ENCODE peak calls at places on chromosomes 4 and X, in six cellular contexts. I, O, G, P, D and H are unnamed samples.

GRCh38 chr4:8250167-8250566 is 19.4 kb upstream of the HTRA3 start:
- DNase-seq in I (no peak), O (no peak), G (no peak), P (no peak), D (no peak), H (no peak)

GRCh38 chrX:10172867-10173266 is 16.1 kb downstream of the CLCN4 start:
- DNase-seq in I (no peak), O (no peak), G (peak; percentile 51), P (no peak), D (no peak), H (peak; percentile 7)

GRCh38 chrX:129750971-129751370 is 12.2 kb downstream of the XPNPEP2 start:
- DNase-seq in I (no peak), O (no peak), G (no peak), P (no peak), D (no peak), H (no peak)

GRCh38 chrX:105527759-105528158 is 294.6 kb upstream of the NRK start:
- DNase-seq in I (no peak), O (no peak), G (no peak), P (no peak), D (no peak), H (no peak)

GRCh38 chrX:45888518-45888917 is 656.7 kb downstream of the ZNF674 start:
- DNase-seq in I (no peak), O (no peak), G (no peak), P (no peak), D (no peak), H (no peak)

GRCh38 chr4:96407651-96408342 is 567.9 kb downstream of the PDHA2 start:
- DNase-seq in I (no peak), O (no peak), G (no peak), P (peak; percentile 8), D (no peak), H (no peak)

GRCh38 chr4:138301536-138301935 is 59.4 kb upstream of the SLC7A11 start:
- DNase-seq in I (no peak), O (no peak), G (no peak), P (no peak), D (no peak), H (no peak)

GRCh38 chr4:52853351-52853750 is 8.8 kb upstream of the RASL11B start:
- DNase-seq in I (no peak), O (no peak), G (no peak), P (no peak), D (no peak), H (peak; percentile 70)

GRCh38 chrX:46433892-46434291 is 111.3 kb downstream of the ZNF674 start:
- DNase-seq in I (no peak), O (no peak), G (no peak), P (no peak), D (no peak), H (peak; percentile 44)

GRCh38 chr4:142840516-142841123 is 5.5 kb downstream of the INPP4B start:
- DNase-seq in I (no peak), O (peak; percentile 51), G (peak; percentile 43), P (peak; percentile 79), D (peak; percentile 43), H (peak; percentile 75)

GRCh38 chr4:168619266-168619631 is 122.4 kb downstream of the PALLD start:
- DNase-seq in I (peak; percentile 34), O (no peak), G (no peak), P (peak; percentile 34), D (no peak), H (no peak)

GRCh38 chrX:64642482-64642881 is 247.2 kb upstream of the MTMR8 start:
- DNase-seq in I (no peak), O (peak; percentile 12), G (peak; percentile 42), P (no peak), D (peak; percentile 38), H (peak; percentile 0)

GRCh38 chrX:71111141-71111843 is at the start of gene IL2RG:
- DNase-seq in I (no peak), O (no peak), G (no peak), P (peak; percentile 7), D (peak; percentile 85), H (no peak)

GRCh38 chr4:110245567-110245966 is 47.2 kb upstream of the ELOVL6 start:
- DNase-seq in I (peak; percentile 1), O (no peak), G (no peak), P (peak; percentile 60), D (no peak), H (peak; percentile 71)

GRCh38 chrX:10939384-10939783 is 171.7 kb upstream of the HCCS start:
- DNase-seq in I (no peak), O (no peak), G (no peak), P (peak; percentile 77), D (no peak), H (no peak)

GRCh38 chr4:89197920-89198319 is 86.6 kb downstream of the TIGD2 start:
- DNase-seq in I (no peak), O (peak; percentile 83), G (no peak), P (no peak), D (no peak), H (no peak)

GRCh38 chr4:167100120-167100519 is 134.2 kb downstream of the SPOCK3 start:
- DNase-seq in I (no peak), O (peak; percentile 26), G (peak; percentile 3), P (peak; percentile 73), D (peak; percentile 74), H (peak; percentile 17)

GRCh38 chrX:65598559-65599147 is 64.1 kb upstream of the LAS1L start:
- DNase-seq in I (no peak), O (no peak), G (no peak), P (no peak), D (no peak), H (no peak)

GRCh38 chrX:92247076-92247475 is 467.9 kb downstream of the PCDH11X start:
- DNase-seq in I (no peak), O (no peak), G (no peak), P (peak; percentile 62), D (no peak), H (peak; percentile 3)

GRCh38 chr4:16732741-16733140 is 165.7 kb downstream of the LDB2 start:
- DNase-seq in I (no peak), O (no peak), G (peak; percentile 24), P (no peak), D (no peak), H (no peak)

GRCh38 chr4:139593091-139593564 is 37.1 kb upstream of the SETD7 start:
- DNase-seq in I (no peak), O (no peak), G (peak; percentile 36), P (no peak), D (no peak), H (peak; percentile 71)

GRCh38 chrX:38985375-38985774 is 184.1 kb downstream of the MID1IP1 start:
- DNase-seq in I (no peak), O (no peak), G (peak; percentile 61), P (peak; percentile 58), D (peak; percentile 38), H (peak; percentile 41)

GRCh38 chrX:134183665-134184064 is 53.3 kb upstream of the CCDC160 start:
- DNase-seq in I (no peak), O (peak; percentile 8), G (no peak), P (no peak), D (no peak), H (no peak)

GRCh38 chr4:73456177-73457022 is 20.4 kb downstream of the AFP start:
- DNase-seq in I (no peak), O (no peak), G (no peak), P (no peak), D (no peak), H (no peak)

GRCh38 chr4:25448379-25449109 is 71.5 kb downstream of the ANAPC4 start:
- DNase-seq in I (peak; percentile 6), O (peak; percentile 13), G (peak; percentile 40), P (no peak), D (no peak), H (peak; percentile 71)

GRCh38 chr4:38371391-38371851 is 292.6 kb upstream of the KLF3 start:
- DNase-seq in I (no peak), O (no peak), G (no peak), P (peak; percentile 36), D (no peak), H (peak; percentile 79)

GRCh38 chrX:151177141-151178027 is 1.0 kb downstream of the GPR50 start:
- DNase-seq in I (no peak), O (peak; percentile 63), G (peak; percentile 61), P (no peak), D (no peak), H (no peak)

GRCh38 chrX:40471965-40472648 is 108.7 kb upstream of the ATP6AP2 start:
- DNase-seq in I (no peak), O (peak; percentile 48), G (peak; percentile 55), P (peak; percentile 29), D (peak; percentile 63), H (peak; percentile 47)

GRCh38 chr4:139814285-139815015 is 148.8 kb downstream of the MGST2 start:
- DNase-seq in I (no peak), O (no peak), G (no peak), P (no peak), D (no peak), H (peak; percentile 59)

GRCh38 chr4:41432219-41432618 is 105.7 kb upstream of the LIMCH1 start:
- DNase-seq in I (no peak), O (no peak), G (peak; percentile 41), P (no peak), D (no peak), H (no peak)

GRCh38 chr4:41428205-41428940 is 109.6 kb upstream of the LIMCH1 start:
- DNase-seq in I (no peak), O (no peak), G (no peak), P (no peak), D (no peak), H (no peak)

GRCh38 chr4:41428941-41429669 is 108.9 kb upstream of the LIMCH1 start:
- DNase-seq in I (no peak), O (peak; percentile 23), G (no peak), P (no peak), D (no peak), H (no peak)

GRCh38 chr4:41432889-41433288 is 105.1 kb upstream of the LIMCH1 start:
- DNase-seq in I (peak; percentile 21), O (peak; percentile 71), G (peak; percentile 94), P (no peak), D (no peak), H (peak; percentile 74)

GRCh38 chr4:41430796-41431195 is 107.2 kb upstream of the LIMCH1 start:
- DNase-seq in I (no peak), O (no peak), G (no peak), P (no peak), D (no peak), H (peak; percentile 31)
- H3K27ac ChIP-seq in I (peak overlapping the region; percentile 85), O (no peak overlapping the region), G (no peak overlapping the region), P (no peak overlapping the region), D (no peak overlapping the region), H (peak overlapping the region; percentile 1)

GRCh38 chr4:153566751-153567150 is 100.6 kb downstream of the TMEM131L start:
- DNase-seq in I (no peak), O (no peak), G (no peak), P (no peak), D (no peak), H (no peak)
- H3F3A ChIP-seq in I (no peaks in the 10 kb centered on the region), O (peaks cover 6% of the 10 kb centered on the region), G (no peaks in the 10 kb centered on the region), P (no peaks in the 10 kb centered on the region), D (no peaks in the 10 kb centered on the region), H (no peaks in the 10 kb centered on the region)

DNA sequence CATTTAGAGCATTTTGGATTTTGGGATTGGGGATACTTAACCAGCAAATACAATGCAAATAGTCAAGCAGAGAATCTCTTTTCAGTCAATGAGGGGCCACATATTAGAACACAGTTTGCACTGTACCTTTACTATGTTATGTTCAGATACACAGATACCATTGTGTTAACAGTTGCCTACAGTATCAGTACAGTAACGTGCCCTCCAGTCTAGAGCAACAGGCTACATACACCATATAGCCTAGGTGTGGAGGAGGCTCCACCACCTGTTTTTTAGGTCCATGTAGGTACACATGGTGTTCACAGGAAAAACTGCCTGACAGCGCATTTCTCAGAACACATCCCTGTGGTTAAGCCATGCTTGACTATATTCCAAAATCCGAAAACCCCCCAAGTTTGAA is 9.1 kb downstream of the GRPEL1 start:
- DNase-seq in I (no peak), O (no peak), G (no peak), P (no peak), D (no peak), H (no peak)
- H4K20me1 ChIP-seq in I (peaks cover 10% of the 10 kb centered on the region), O (peaks cover 10% of the 10 kb centered on the region), G (peaks cover 34% of the 10 kb centered on the region), P (peaks cover 10% of the 10 kb centered on the region), D (peaks cover 12% of the 10 kb centered on the region), H (no peaks in the 10 kb centered on the region)

GRCh38 chr4:22471999-22472434 is 43.8 kb downstream of the ADGRA3 start:
- DNase-seq in I (no peak), O (no peak), G (no peak), P (no peak), D (no peak), H (no peak)
- H3K27ac ChIP-seq in I (no peak overlapping the region), O (no peak overlapping the region), G (no peak overlapping the region), P (no peak overlapping the region), D (no peak overlapping the region), H (no peak overlapping the region)